ENCODE peak calls at places on chromosomes 13 and 19, in nine cellular contexts. U is fibroblast of lung, B is cardiac muscle cell, E is heart right ventricle, V is tibial artery, R is neural progenitor cell, P is tibial nerve, A is breast epithelium, D is colonic mucosa. O is an unnamed sample. For H3K4me1, the result is how much of the 10 kb centered on the place peaks cover.

GRCh38 chr19:920051-920857 is 3.1 kb downstream of the KISS1R start:
- DNase-seq in U (no peak), B (peak), E (no peak), V (no peak), R (peak), P (no peak), A (no peak), D (no peak), O (no peak)

GRCh38 chr19:19256072-19256969 is 16.8 kb downstream of the TM6SF2 start:
- DNase-seq in U (no peak), B (no peak), E (no peak), V (no peak), R (peak), P (no peak), A (no peak), D (no peak), O (no peak)

GRCh38 chr19:50817941-50818858 is 5.4 kb downstream of the KLK1 start:
- DNase-seq in U (no peak), B (peak), E (peak), V (no peak), R (peak), P (no peak), A (no peak), D (peak), O (peak)

GRCh38 chr13:99800004-99800403 is 171.6 kb downstream of the ZIC5 start:
- DNase-seq in U (no peak), B (no peak), E (no peak), V (no peak), R (no peak), P (no peak), A (no peak), D (no peak), O (no peak)

GRCh38 chr13:30257433-30258099 is 49.8 kb downstream of the KATNAL1 start:
- DNase-seq in U (peak), B (peak), E (no peak), V (no peak), R (peak), P (no peak), A (no peak), D (no peak), O (no peak)

GRCh38 chr13:73997964-73998363 is 136.2 kb downstream of the KLF12 start:
- DNase-seq in U (no peak), B (no peak), E (no peak), V (no peak), R (no peak), P (no peak), A (no peak), D (no peak), O (no peak)

GRCh38 chr19:3547767-3548282 is 8.9 kb downstream of the TEKTIP1 start:
- DNase-seq in U (no peak), B (no peak), E (no peak), V (peak), R (no peak), P (no peak), A (no peak), D (no peak), O (no peak)

GRCh38 chr19:42461700-42462324 is 19.1 kb upstream of the CXCL17 start:
- DNase-seq in U (no peak), B (no peak), E (no peak), V (no peak), R (no peak), P (no peak), A (peak), D (no peak), O (no peak)

GRCh38 chr19:23393121-23393520 is 2.1 kb downstream of the ZNF91 start:
- DNase-seq in U (no peak), B (no peak), E (no peak), V (no peak), R (no peak), P (no peak), A (peak), D (no peak), O (no peak)

GRCh38 chr13:44755872-44756271 is 179.7 kb upstream of the TSC22D1 start:
- DNase-seq in U (peak), B (no peak), E (no peak), V (no peak), R (no peak), P (no peak), A (no peak), D (no peak), O (no peak)

GRCh38 chr19:4206818-4207484 is 22.4 kb upstream of the EBI3 start:
- DNase-seq in U (peak), B (no peak), E (no peak), V (no peak), R (no peak), P (no peak), A (no peak), D (no peak), O (no peak)

GRCh38 chr19:35899547-35900214 is 659 bp downstream of the NFKBID start:
- DNase-seq in U (peak), B (peak), E (peak), V (peak), R (peak), P (peak), A (peak), D (peak), O (peak)

GRCh38 chr13:35966024-35966423 is 165.2 kb downstream of the DCLK1 start:
- DNase-seq in U (no peak), B (no peak), E (no peak), V (no peak), R (no peak), P (no peak), A (no peak), D (no peak), O (no peak)

GRCh38 chr19:38326591-38326990 is 6.9 kb downstream of the KCNK6 start:
- DNase-seq in U (no peak), B (no peak), E (no peak), V (no peak), R (no peak), P (no peak), A (no peak), D (no peak), O (no peak)

GRCh38 chr19:40623403-40624239 is 22.5 kb downstream of the LTBP4 start:
- DNase-seq in U (peak), B (peak), E (no peak), V (no peak), R (peak), P (no peak), A (no peak), D (peak), O (peak)

GRCh38 chr19:15244106-15244803 is 12.0 kb upstream of the EPHX3 start:
- DNase-seq in U (no peak), B (no peak), E (no peak), V (no peak), R (no peak), P (no peak), A (no peak), D (no peak), O (no peak)

GRCh38 chr13:39675904-39676303 is 20.4 kb downstream of the COG6 start:
- DNase-seq in U (peak), B (no peak), E (no peak), V (no peak), R (no peak), P (no peak), A (no peak), D (no peak), O (no peak)

GRCh38 chr13:46469064-46469463 is 82.0 kb upstream of the RUBCNL start:
- DNase-seq in U (peak), B (no peak), E (no peak), V (no peak), R (no peak), P (no peak), A (no peak), D (no peak), O (no peak)

GRCh38 chr19:558770-559439 is 13.5 kb upstream of the BSG start:
- DNase-seq in U (no peak), B (no peak), E (peak), V (no peak), R (no peak), P (no peak), A (peak), D (no peak), O (peak)

GRCh38 chr13:47351798-47352197 is 454.9 kb upstream of the HTR2A start:
- DNase-seq in U (no peak), B (no peak), E (no peak), V (no peak), R (no peak), P (no peak), A (no peak), D (no peak), O (no peak)

GRCh38 chr13:45398862-45399261 is 19.3 kb downstream of the SLC25A30 start:
- DNase-seq in U (no peak), B (no peak), E (no peak), V (no peak), R (no peak), P (no peak), A (no peak), D (no peak), O (no peak)

GRCh38 chr13:26061947-26062346 is 10.1 kb upstream of the SHISA2 start:
- DNase-seq in U (peak), B (no peak), E (no peak), V (no peak), R (no peak), P (no peak), A (no peak), D (no peak), O (no peak)

GRCh38 chr13:27549406-27549981 is 70.8 kb downstream of the LNX2 start:
- DNase-seq in U (peak), B (no peak), E (no peak), V (no peak), R (no peak), P (no peak), A (no peak), D (peak), O (peak)

GRCh38 chr13:94329754-94330551 is 149.5 kb downstream of the DCT start:
- DNase-seq in U (peak), B (no peak), E (no peak), V (peak), R (no peak), P (peak), A (no peak), D (no peak), O (no peak)

GRCh38 chr13:23608704-23609413 is 38.6 kb downstream of the TNFRSF19 start:
- DNase-seq in U (no peak), B (no peak), E (peak), V (no peak), R (no peak), P (peak), A (no peak), D (peak), O (peak)

GRCh38 chr13:98315466-98315865 is 138.4 kb upstream of the RNF113B start:
- DNase-seq in U (peak), B (no peak), E (no peak), V (no peak), R (no peak), P (no peak), A (no peak), D (no peak), O (no peak)

GRCh38 chr13:101092985-101093384 is 323.3 kb downstream of the NALCN start:
- DNase-seq in U (no peak), B (no peak), E (no peak), V (no peak), R (no peak), P (no peak), A (no peak), D (no peak), O (no peak)

GRCh38 chr19:34793562-34793961 is 20.5 kb upstream of the ZNF599 start:
- DNase-seq in U (no peak), B (no peak), E (no peak), V (no peak), R (no peak), P (no peak), A (no peak), D (no peak), O (no peak)

GRCh38 chr19:41708481-41708880 is at the start of gene CEACAM5:
- DNase-seq in U (no peak), B (no peak), E (no peak), V (no peak), R (no peak), P (no peak), A (no peak), D (peak), O (peak)

GRCh38 chr13:73340069-73340468 is 281.3 kb downstream of the KLF5 start:
- DNase-seq in U (no peak), B (no peak), E (no peak), V (no peak), R (no peak), P (no peak), A (no peak), D (no peak), O (no peak)

GRCh38 chr19:18931316-18932162 is 9.5 kb downstream of the HOMER3 start:
- DNase-seq in U (no peak), B (no peak), E (no peak), V (no peak), R (no peak), P (no peak), A (no peak), D (no peak), O (no peak)

GRCh38 chr13:98385591-98385990 is 191.3 kb downstream of the STK24 start:
- DNase-seq in U (no peak), B (no peak), E (no peak), V (no peak), R (no peak), P (no peak), A (no peak), D (no peak), O (no peak)

GRCh38 chr13:50192272-50192813 is 177.1 kb downstream of the KCNRG start:
- DNase-seq in U (no peak), B (no peak), E (no peak), V (no peak), R (no peak), P (no peak), A (no peak), D (no peak), O (no peak)

DNA sequence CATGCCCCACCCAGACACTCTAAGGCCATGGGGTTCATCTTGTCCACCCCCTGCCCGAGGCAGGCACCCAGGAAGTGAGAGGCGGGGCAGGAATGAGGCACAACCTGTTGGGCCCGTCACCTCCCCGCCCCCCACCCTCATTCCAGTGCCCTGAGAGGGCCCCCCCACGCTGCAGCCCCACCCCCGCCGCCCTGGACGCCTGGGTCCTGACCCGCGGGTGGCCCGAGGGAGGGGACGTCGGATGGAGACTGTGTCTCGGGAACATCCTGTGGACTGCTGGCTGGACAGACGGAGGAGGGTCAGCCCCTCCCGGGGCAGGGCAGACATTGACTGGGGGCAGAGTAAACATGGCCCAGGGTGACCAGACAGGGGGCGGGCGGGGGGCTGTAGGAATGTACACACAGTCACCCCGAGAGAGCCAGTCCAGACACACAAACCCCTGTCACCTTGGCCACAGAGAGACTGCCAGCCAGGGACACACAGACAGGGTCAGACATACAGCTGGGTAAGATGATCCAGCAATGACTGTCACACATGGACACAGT is 7.4 kb upstream of the JUNB start:
- DNase-seq in U (no peak), B (no peak), E (peak), V (peak), R (no peak), P (no peak), A (peak), D (peak), O (peak)
- H3K4me1 ChIP-seq in U (under half), B (under half), E (half or more), V (half or more), R (under half), P (half or more), A (under half), D (under half), O (half or more)

DNA sequence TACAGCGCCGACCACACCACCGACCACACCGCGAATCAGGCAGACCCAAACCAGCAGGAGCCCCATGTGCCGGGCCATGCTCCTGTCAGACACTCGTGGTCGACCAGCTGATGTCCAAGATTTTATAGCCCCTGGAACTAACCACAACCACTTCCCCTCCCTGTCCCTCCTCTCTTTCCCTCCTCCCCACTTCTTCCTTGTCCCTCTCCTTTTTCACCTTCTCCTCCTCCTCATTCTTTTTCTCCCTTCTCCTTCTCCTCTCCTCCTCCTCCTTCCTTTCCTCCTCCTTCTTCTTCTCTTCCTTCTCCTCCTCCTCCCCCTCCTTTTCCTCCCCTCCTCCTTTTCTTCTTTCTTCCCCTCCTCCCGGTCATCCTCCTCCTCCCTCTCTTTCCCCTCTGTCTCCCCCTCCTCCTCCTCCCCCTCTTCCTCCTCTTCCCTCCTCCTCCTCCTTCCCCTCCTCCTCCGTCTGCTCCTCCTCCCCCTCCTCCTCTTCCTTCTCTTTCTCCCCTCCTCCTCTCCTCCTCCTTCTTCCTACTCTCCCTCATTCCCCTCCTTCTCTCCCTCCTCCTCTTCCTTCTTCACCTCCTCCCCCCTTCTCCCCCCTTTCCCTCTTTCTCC is 670 bp downstream of the BSPH1 start:
- DNase-seq in U (no peak), B (no peak), E (no peak), V (no peak), R (no peak), P (no peak), A (no peak), D (no peak), O (no peak)
- TF ChIP-seq CTCF in U (no peak), B (no peak), E (no peak), V (no peak), R (no peak), P (no peak), A (no peak), D (no peak), O (no peak)

GRCh38 chr19:16368385-16369305 is 44.0 kb downstream of the KLF2 start:
- DNase-seq in U (no peak), B (no peak), E (no peak), V (no peak), R (no peak), P (no peak), A (no peak), D (no peak), O (no peak)
- H3K4me1 ChIP-seq in U (under half), B (under half), E (under half), V (under half), R (under half), P (half or more), A (under half), D (under half), O (under half)

GRCh38 chr19:13748169-13748884 is 16.0 kb upstream of the MRI1 start:
- DNase-seq in U (peak), B (peak), E (no peak), V (no peak), R (peak), P (no peak), A (no peak), D (peak), O (peak)
- TF ChIP-seq CTCF in U (peak), B (no peak), E (no peak), V (no peak), R (no peak), P (no peak), A (no peak), D (no peak), O (no peak)

GRCh38 chr19:45883586-45883880 is 2.4 kb downstream of the IRF2BP1 start:
- DNase-seq in U (no peak), B (no peak), E (no peak), V (no peak), R (no peak), P (no peak), A (no peak), D (no peak), O (no peak)

GRCh38 chr19:45884682-45885555 is 1.0 kb downstream of the IRF2BP1 start:
- DNase-seq in U (no peak), B (peak), E (peak), V (no peak), R (peak), P (no peak), A (peak), D (no peak), O (no peak)

GRCh38 chr19:45885556-45886426 is at the start of gene IRF2BP1:
- DNase-seq in U (peak), B (peak), E (peak), V (peak), R (peak), P (peak), A (peak), D (peak), O (peak)

GRCh38 chr19:45882652-45883585 is 3.0 kb downstream of the IRF2BP1 start:
- DNase-seq in U (peak), B (peak), E (peak), V (peak), R (peak), P (peak), A (peak), D (peak), O (peak)

DNA sequence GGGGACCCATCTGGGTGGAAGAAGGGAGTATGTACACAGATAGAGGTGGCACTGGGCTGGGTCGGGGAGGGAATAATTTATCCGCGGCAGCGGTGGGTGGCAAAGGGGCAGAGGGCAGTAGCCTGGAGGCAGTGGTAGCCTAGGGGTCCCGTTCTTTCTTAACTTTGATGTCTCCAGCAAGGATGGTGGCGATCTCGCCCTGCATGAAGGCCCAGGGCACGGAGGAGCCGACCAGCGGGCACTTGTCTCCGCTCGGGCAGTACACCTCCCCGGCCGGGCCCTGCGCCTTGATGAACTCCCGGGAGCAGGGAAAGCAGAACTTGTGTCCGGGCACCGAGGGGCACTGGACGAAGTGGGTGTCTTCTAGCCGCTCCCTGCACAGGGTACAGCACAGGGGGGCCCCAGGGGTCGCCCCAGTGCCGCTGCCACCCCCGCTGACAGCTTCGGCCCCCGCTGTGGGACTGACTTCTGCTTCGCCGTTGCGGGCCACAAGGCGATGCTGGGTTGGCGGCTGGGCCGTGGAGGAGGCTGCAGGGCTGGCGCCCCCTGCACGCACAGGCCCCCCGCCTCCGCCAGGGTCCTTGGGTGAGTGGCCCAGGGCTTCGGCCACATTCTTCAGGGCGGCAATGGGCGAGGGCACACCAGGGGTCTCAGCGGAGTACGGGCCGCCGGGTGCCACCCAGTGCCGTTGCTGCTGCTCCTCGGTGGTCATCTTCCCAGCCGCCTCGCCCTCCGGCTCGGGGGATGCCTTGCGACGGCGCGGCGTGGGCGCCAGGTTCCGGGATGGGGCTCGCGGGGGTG is 1.9 kb downstream of the IRF2BP1 start:
- DNase-seq in U (no peak), B (no peak), E (no peak), V (no peak), R (no peak), P (no peak), A (no peak), D (no peak), O (no peak)
- H3K4me1 ChIP-seq in U (under half), B (under half), E (under half), V (under half), R (under half), P (half or more), A (under half), D (under half), O (under half)

DNA sequence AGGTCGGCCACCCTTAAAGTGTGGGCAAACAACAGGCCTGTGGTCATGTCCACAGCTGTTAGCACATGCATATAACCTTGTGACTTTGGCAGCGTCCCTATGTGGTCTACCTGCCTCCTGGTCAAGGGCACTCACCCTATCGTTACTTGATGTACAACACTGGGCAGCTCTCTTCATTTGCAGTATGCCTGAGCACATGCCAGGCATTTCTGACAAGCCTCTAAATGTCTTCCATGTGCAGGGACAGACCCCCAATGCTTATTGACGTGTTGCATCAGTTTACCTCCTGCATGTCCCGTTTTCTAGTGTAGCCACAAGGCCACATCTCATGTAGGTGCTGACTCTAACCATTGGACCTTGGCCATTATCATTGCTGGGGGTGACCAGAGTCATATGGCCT is 731.7 kb upstream of the MIR17HG start:
- DNase-seq in U (no peak), B (no peak), E (no peak), V (no peak), R (no peak), P (no peak), A (no peak), D (no peak), O (no peak)
- TF ChIP-seq CTCF in U (no peak), B (no peak), E (no peak), V (no peak), R (no peak), P (no peak), A (no peak), D (no peak), O (no peak)